ENCODE peak calls at places on chromosomes 6 and 20, in nine cellular contexts. V is GM10248; C is endothelial cell; Y is esophagus squamous epithelium; O is GM12865; M is foreskin fibroblast; T is CD4-positive, alpha-beta T cell; U is nephron progenitor cell; W is left ventricle myocardium inferior. N is an unnamed sample.

GRCh38 chr20:61440548-61441055 is 188.5 kb downstream of the CDH4 start:
- DNase-seq in U (no peak), Y (no peak), W (no peak), V (no peak), O (no peak), M (no peak), C (no peak), T (no peak), N (no peak)

GRCh38 chr6:39543117-39543516 is 182.1 kb downstream of the KIF6 start:
- DNase-seq in O (no peak), W (peak; percentile 58), U (no peak), C (no peak), T (no peak), M (no peak), Y (no peak), V (no peak), N (peak; percentile 69)

GRCh38 chr6:130162421-130162820 is 60.3 kb downstream of the SAMD3 start:
- DNase-seq in V (no peak), M (no peak), W (no peak), U (no peak), C (no peak), T (no peak), Y (no peak), O (no peak), N (no peak)

GRCh38 chr6:110414669-110415296 is 592 bp downstream of the DDO start:
- DNase-seq in C (no peak), W (no peak), V (no peak), Y (no peak), O (no peak), T (no peak), M (no peak), U (no peak), N (no peak)

GRCh38 chr6:111661541-111662041 is 55.9 kb upstream of the TRAF3IP2 start:
- DNase-seq in T (no peak), U (peak; percentile 46), W (no peak), C (no peak), Y (no peak), V (no peak), M (no peak), O (no peak), N (no peak)

GRCh38 chr6:100420711-100421110 is 44.0 kb downstream of the SIM1 start:
- DNase-seq in C (no peak), M (no peak), U (no peak), T (no peak), W (no peak), V (no peak), Y (no peak), O (no peak), N (no peak)

GRCh38 chr6:87941556-87942358 is 105.9 kb upstream of the SPACA1 start:
- DNase-seq in Y (no peak), W (no peak), T (no peak), V (no peak), M (no peak), C (no peak), U (no peak), O (no peak), N (no peak)

GRCh38 chr6:136782021-136782770 is 10.1 kb downstream of the MAP3K5 start:
- DNase-seq in Y (no peak), W (no peak), M (peak; percentile 45), T (no peak), C (no peak), V (no peak), O (no peak), U (no peak), N (no peak)

GRCh38 chr6:54282186-54282585 is 26.1 kb upstream of the TINAG start:
- DNase-seq in U (no peak), C (no peak), W (no peak), O (no peak), T (no peak), V (no peak), Y (no peak), M (peak; percentile 94), N (no peak)

GRCh38 chr6:45681860-45682488 is 304.2 kb upstream of the SUPT3H start:
- DNase-seq in U (no peak), Y (peak; percentile 23), O (peak; percentile 99), M (peak; percentile 66), T (no peak), W (no peak), C (no peak), V (peak; percentile 80), N (no peak)

GRCh38 chr6:168451805-168452204 is 10.8 kb downstream of the SMOC2 start:
- DNase-seq in T (no peak), U (no peak), M (no peak), V (no peak), O (no peak), W (no peak), C (no peak), Y (no peak), N (no peak)

GRCh38 chr6:39791311-39791710 is 865 bp upstream of the DAAM2 start:
- DNase-seq in V (no peak), C (no peak), O (no peak), W (no peak), U (no peak), M (no peak), T (no peak), Y (no peak), N (no peak)

GRCh38 chr6:41638002-41638800 is at the start of gene MDFI:
- DNase-seq in U (peak; percentile 78), Y (no peak), T (no peak), V (no peak), M (no peak), O (no peak), W (no peak), C (peak; percentile 64), N (peak; percentile 36)

GRCh38 chr6:5450073-5450472 is 188.8 kb downstream of the FARS2 start:
- DNase-seq in Y (no peak), V (no peak), C (no peak), U (no peak), W (no peak), O (no peak), M (no peak), T (no peak), N (no peak)
- TF ChIP-seq CTCF in Y (no peak), V (no peak), C (no peak), U (no peak), W (no peak), O (no peak), M (no peak), T (no peak), N (no peak)

GRCh38 chr6:102390541-102390940 is 997.0 kb downstream of the GRIK2 start:
- DNase-seq in U (no peak), M (no peak), C (no peak), O (no peak), W (no peak), V (no peak), Y (no peak), T (no peak), N (no peak)

GRCh38 chr6:102389994-102390393 is 996.5 kb downstream of the GRIK2 start:
- DNase-seq in C (no peak), Y (no peak), T (no peak), W (no peak), O (no peak), V (no peak), U (no peak), M (no peak), N (no peak)

GRCh38 chr6:102387351-102388033 is 994.0 kb downstream of the GRIK2 start:
- DNase-seq in M (no peak), U (no peak), T (no peak), Y (no peak), O (no peak), V (no peak), C (no peak), W (no peak), N (no peak)
- TF ChIP-seq CTCF in M (no peak), U (no peak), T (no peak), Y (no peak), O (no peak), V (no peak), C (no peak), W (no peak), N (no peak)

DNA sequence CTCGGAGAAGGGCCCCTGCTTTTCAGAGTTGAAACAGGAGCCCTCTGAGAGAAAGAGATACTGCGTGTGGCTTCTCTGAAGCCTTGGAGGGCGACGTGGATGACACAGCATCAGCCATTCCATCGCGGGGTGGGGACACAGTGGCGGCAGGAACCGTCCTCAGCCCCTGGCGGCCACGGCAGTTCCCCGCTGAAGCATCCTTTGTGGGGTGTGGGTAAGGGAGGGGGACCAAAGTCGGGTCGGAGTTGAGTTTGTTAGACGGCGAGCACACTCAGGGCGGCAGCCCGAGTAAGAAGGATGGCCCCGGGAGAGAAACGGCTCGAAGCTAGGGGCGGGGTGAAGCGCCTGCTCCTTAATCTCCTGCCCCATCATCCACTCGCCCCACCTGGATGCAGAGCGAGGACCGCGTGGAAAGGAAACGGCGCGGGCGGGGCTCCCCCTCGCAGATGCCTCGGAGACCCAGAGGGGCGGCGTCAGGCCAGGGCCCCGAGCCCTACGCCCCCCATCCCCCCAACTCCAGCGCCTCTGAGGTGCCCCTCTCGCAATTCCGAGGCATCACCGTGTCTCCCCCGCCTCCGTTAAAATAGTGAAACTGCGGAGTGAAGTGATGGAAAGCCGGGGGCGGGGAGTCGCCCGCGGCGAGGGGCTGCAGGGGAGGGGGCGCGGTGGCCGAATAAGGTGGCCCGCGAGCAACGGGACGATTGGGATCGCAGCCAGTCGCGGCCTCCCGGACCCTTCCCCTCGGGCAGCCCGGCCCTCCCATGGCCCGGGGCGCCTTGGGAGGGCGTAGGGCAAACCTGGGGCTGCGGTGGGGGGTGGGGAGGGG is 796 bp upstream of the RREB1 start:
- DNase-seq in W (peak; percentile 43), C (peak; percentile 10), V (peak; percentile 68), U (peak; percentile 48), Y (no peak), T (peak; percentile 56), M (peak; percentile 19), O (peak; percentile 72), N (peak; percentile 32)
- TF ChIP-seq CTCF in W (peak; percentile 41), C (no peak), V (peak; percentile 22), U (no peak), Y (peak; percentile 24), T (peak; percentile 60), M (no peak), O (peak; percentile 53), N (no peak)

GRCh38 chr20:51065615-51066014 is 42.7 kb upstream of the KCNG1 start:
- DNase-seq in Y (no peak), T (no peak), M (no peak), W (no peak), C (no peak), O (no peak), V (no peak), U (no peak), N (no peak)

GRCh38 chr20:51074062-51074461 is 51.2 kb upstream of the KCNG1 start:
- DNase-seq in Y (no peak), V (no peak), O (no peak), M (no peak), T (no peak), U (no peak), W (no peak), C (no peak), N (no peak)

GRCh38 chr20:51067792-51068191 is 44.9 kb upstream of the KCNG1 start:
- DNase-seq in Y (no peak), T (no peak), V (no peak), C (no peak), U (no peak), M (no peak), O (no peak), W (no peak), N (no peak)

DNA sequence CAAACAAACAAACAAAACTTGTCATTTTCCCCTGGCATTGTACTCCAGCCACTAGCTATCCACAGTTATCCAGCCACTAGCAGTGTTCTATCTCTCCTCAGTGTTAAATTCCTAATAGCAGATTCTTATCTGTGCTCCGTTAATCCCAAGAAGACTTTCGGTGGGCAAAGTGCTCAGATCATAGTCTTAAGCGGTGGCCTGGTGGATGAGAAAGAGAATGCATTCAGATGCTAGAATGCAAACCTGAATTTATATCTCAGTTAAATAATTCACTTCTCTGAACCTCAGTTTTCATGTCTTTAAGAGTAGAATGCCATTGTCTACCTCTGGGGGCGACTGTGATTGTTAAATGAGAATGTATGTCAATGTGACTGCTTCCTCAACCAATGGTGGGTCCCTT is 47.7 kb upstream of the KCNG1 start:
- DNase-seq in T (no peak), Y (no peak), C (no peak), W (no peak), M (no peak), V (no peak), O (no peak), U (no peak), N (no peak)
- TF ChIP-seq CTCF in T (no peak), Y (no peak), C (no peak), W (no peak), M (no peak), V (no peak), O (no peak), U (no peak), N (no peak)